ENCODE peak calls at places on chromosomes 7 and 10, in five cellular contexts. One of them, this sample, is unnamed.

GRCh38 chr7:40673285-40673684 is 538.5 kb downstream of the SUGCT start:
- DNase-seq in suprapubic skin: no peak
- DNase-seq in tibial nerve: no peak
- DNase-seq in A549: no peak
- DNase-seq in transverse colon: no peak
- DNase-seq in this sample: no peak

GRCh38 chr7:106050002-106050742 is 61.9 kb downstream of the SYPL1 start:
- DNase-seq in tibial nerve: peak
- DNase-seq in suprapubic skin: no peak
- DNase-seq in A549: no peak
- DNase-seq in transverse colon: no peak
- DNase-seq in this sample: no peak

GRCh38 chr7:674454-675410 is 51.8 kb upstream of the DNAAF5 start:
- DNase-seq in suprapubic skin: no peak
- DNase-seq in A549: no peak
- DNase-seq in tibial nerve: no peak
- DNase-seq in transverse colon: peak
- DNase-seq in this sample: no peak

GRCh38 chr7:131104611-131105293 is 222.9 kb upstream of the MKLN1 start:
- DNase-seq in tibial nerve: no peak
- DNase-seq in suprapubic skin: no peak
- DNase-seq in A549: no peak
- DNase-seq in transverse colon: no peak
- DNase-seq in this sample: no peak

GRCh38 chr10:86349474-86349873 is 17.1 kb downstream of the GRID1 start:
- DNase-seq in transverse colon: no peak
- DNase-seq in suprapubic skin: no peak
- DNase-seq in tibial nerve: no peak
- DNase-seq in A549: peak
- DNase-seq in this sample: no peak

GRCh38 chr10:96828609-96829008 is 3.5 kb upstream of the LCOR start:
- DNase-seq in tibial nerve: no peak
- DNase-seq in suprapubic skin: no peak
- DNase-seq in transverse colon: no peak
- DNase-seq in A549: no peak
- DNase-seq in this sample: no peak

GRCh38 chr7:24573554-24574338 is 494 bp downstream of the PALS2 start:
- DNase-seq in suprapubic skin: peak
- DNase-seq in tibial nerve: peak
- DNase-seq in A549: peak
- DNase-seq in transverse colon: peak
- DNase-seq in this sample: peak

GRCh38 chr7:44275146-44275545 is 50.2 kb downstream of the CAMK2B start:
- DNase-seq in suprapubic skin: no peak
- DNase-seq in tibial nerve: no peak
- DNase-seq in transverse colon: no peak
- DNase-seq in A549: no peak
- DNase-seq in this sample: no peak

GRCh38 chr7:8064828-8065227 is 96.2 kb downstream of the GLCCI1 start:
- DNase-seq in tibial nerve: no peak
- DNase-seq in transverse colon: no peak
- DNase-seq in A549: no peak
- DNase-seq in suprapubic skin: no peak
- DNase-seq in this sample: no peak

GRCh38 chr7:105924950-105925349 is 38.1 kb upstream of the CDHR3 start:
- DNase-seq in tibial nerve: no peak
- DNase-seq in transverse colon: no peak
- DNase-seq in suprapubic skin: no peak
- DNase-seq in A549: no peak
- DNase-seq in this sample: no peak

GRCh38 chr7:134925766-134926165 is 60.5 kb upstream of the AGBL3 start:
- DNase-seq in A549: no peak
- DNase-seq in transverse colon: no peak
- DNase-seq in suprapubic skin: no peak
- DNase-seq in tibial nerve: no peak
- DNase-seq in this sample: no peak

GRCh38 chr10:74991435-74991834 is 120.0 kb upstream of the SAMD8 start:
- DNase-seq in A549: peak
- DNase-seq in suprapubic skin: no peak
- DNase-seq in transverse colon: no peak
- DNase-seq in tibial nerve: no peak
- DNase-seq in this sample: no peak

GRCh38 chr10:101803511-101803910 is 14.7 kb downstream of the OGA start:
- DNase-seq in transverse colon: no peak
- DNase-seq in tibial nerve: no peak
- DNase-seq in suprapubic skin: no peak
- DNase-seq in A549: no peak
- DNase-seq in this sample: no peak

GRCh38 chr7:123999698-124000097 is 33.2 kb downstream of the TMEM229A start:
- DNase-seq in suprapubic skin: no peak
- DNase-seq in A549: no peak
- DNase-seq in transverse colon: no peak
- DNase-seq in tibial nerve: no peak
- DNase-seq in this sample: no peak

GRCh38 chr10:79397575-79398303 is 47.7 kb downstream of the ZCCHC24 start:
- DNase-seq in A549: no peak
- DNase-seq in suprapubic skin: no peak
- DNase-seq in tibial nerve: no peak
- DNase-seq in transverse colon: no peak
- DNase-seq in this sample: no peak

GRCh38 chr7:23333671-23334246 is 34.6 kb downstream of the MALSU1 start:
- DNase-seq in tibial nerve: peak
- DNase-seq in transverse colon: no peak
- DNase-seq in A549: peak
- DNase-seq in suprapubic skin: no peak
- DNase-seq in this sample: no peak

GRCh38 chr10:125868372-125868975 is 12.6 kb downstream of the DHX32 start:
- DNase-seq in suprapubic skin: no peak
- DNase-seq in tibial nerve: peak
- DNase-seq in A549: peak
- DNase-seq in transverse colon: peak
- DNase-seq in this sample: no peak

GRCh38 chr10:96275685-96276418 is 4.5 kb upstream of the BLNK start:
- DNase-seq in transverse colon: peak
- DNase-seq in tibial nerve: no peak
- DNase-seq in suprapubic skin: no peak
- DNase-seq in A549: no peak
- DNase-seq in this sample: peak

GRCh38 chr10:98391578-98391991 is 23.4 kb downstream of the PYROXD2 start:
- DNase-seq in tibial nerve: peak
- DNase-seq in suprapubic skin: no peak
- DNase-seq in transverse colon: no peak
- DNase-seq in A549: no peak
- DNase-seq in this sample: no peak

GRCh38 chr7:26639111-26639510 is 225.3 kb downstream of the SKAP2 start:
- DNase-seq in transverse colon: no peak
- DNase-seq in A549: no peak
- DNase-seq in suprapubic skin: no peak
- DNase-seq in tibial nerve: no peak
- DNase-seq in this sample: no peak

GRCh38 chr7:2518101-2518500 is 1.5 kb upstream of the LFNG start:
- DNase-seq in A549: no peak
- DNase-seq in suprapubic skin: no peak
- DNase-seq in tibial nerve: no peak
- DNase-seq in transverse colon: peak
- DNase-seq in this sample: no peak

GRCh38 chr10:104146871-104147270 is 24.9 kb downstream of the SFR1 start:
- DNase-seq in transverse colon: no peak
- DNase-seq in suprapubic skin: no peak
- DNase-seq in A549: no peak
- DNase-seq in tibial nerve: no peak
- DNase-seq in this sample: no peak

GRCh38 chr7:6170571-6171531 is 101.6 kb downstream of the CYTH3 start:
- DNase-seq in A549: no peak
- DNase-seq in tibial nerve: no peak
- DNase-seq in suprapubic skin: no peak
- DNase-seq in transverse colon: no peak
- DNase-seq in this sample: no peak

GRCh38 chr10:77926566-77927342 is at the start of gene DLG5:
- DNase-seq in A549: no peak
- DNase-seq in suprapubic skin: peak
- DNase-seq in tibial nerve: peak
- DNase-seq in transverse colon: peak
- DNase-seq in this sample: peak
- TF ChIP-seq POLR2A in A549: peak
- TF ChIP-seq POLR2A in suprapubic skin: no peak
- TF ChIP-seq POLR2A in tibial nerve: peak
- TF ChIP-seq POLR2A in transverse colon: no peak
- TF ChIP-seq POLR2A in this sample: no peak

GRCh38 chr10:21724020-21724589 is 190.1 kb downstream of the MLLT10 start:
- DNase-seq in suprapubic skin: no peak
- DNase-seq in transverse colon: no peak
- DNase-seq in tibial nerve: no peak
- DNase-seq in A549: no peak
- DNase-seq in this sample: no peak

GRCh38 chr10:21721000-21721670 is 187.1 kb downstream of the MLLT10 start:
- DNase-seq in suprapubic skin: no peak
- DNase-seq in tibial nerve: no peak
- DNase-seq in transverse colon: no peak
- DNase-seq in A549: no peak
- DNase-seq in this sample: no peak

GRCh38 chr10:21722209-21722608 is 188.2 kb downstream of the MLLT10 start:
- DNase-seq in A549: no peak
- DNase-seq in tibial nerve: no peak
- DNase-seq in transverse colon: no peak
- DNase-seq in suprapubic skin: no peak
- DNase-seq in this sample: no peak

GRCh38 chr10:21719502-21719901 is 185.5 kb downstream of the MLLT10 start:
- DNase-seq in tibial nerve: no peak
- DNase-seq in suprapubic skin: no peak
- DNase-seq in A549: no peak
- DNase-seq in transverse colon: no peak
- DNase-seq in this sample: no peak

GRCh38 chr10:21720090-21720489 is 186.1 kb downstream of the MLLT10 start:
- DNase-seq in A549: no peak
- DNase-seq in tibial nerve: no peak
- DNase-seq in suprapubic skin: no peak
- DNase-seq in transverse colon: no peak
- DNase-seq in this sample: no peak
- TF ChIP-seq EP300 in A549: no peak
- TF ChIP-seq EP300 in tibial nerve: no peak
- TF ChIP-seq EP300 in suprapubic skin: no peak
- TF ChIP-seq EP300 in transverse colon: no peak
- TF ChIP-seq EP300 in this sample: no peak

GRCh38 chr7:55476071-55476803 is 96.1 kb downstream of the VOPP1 start:
- DNase-seq in tibial nerve: no peak
- DNase-seq in suprapubic skin: no peak
- DNase-seq in transverse colon: no peak
- DNase-seq in A549: no peak
- DNase-seq in this sample: no peak
- H3K27ac ChIP-seq in tibial nerve: peak
- H3K27ac ChIP-seq in suprapubic skin: no peak
- H3K27ac ChIP-seq in transverse colon: no peak
- H3K27ac ChIP-seq in A549: no peak
- H3K27ac ChIP-seq in this sample: no peak

DNA sequence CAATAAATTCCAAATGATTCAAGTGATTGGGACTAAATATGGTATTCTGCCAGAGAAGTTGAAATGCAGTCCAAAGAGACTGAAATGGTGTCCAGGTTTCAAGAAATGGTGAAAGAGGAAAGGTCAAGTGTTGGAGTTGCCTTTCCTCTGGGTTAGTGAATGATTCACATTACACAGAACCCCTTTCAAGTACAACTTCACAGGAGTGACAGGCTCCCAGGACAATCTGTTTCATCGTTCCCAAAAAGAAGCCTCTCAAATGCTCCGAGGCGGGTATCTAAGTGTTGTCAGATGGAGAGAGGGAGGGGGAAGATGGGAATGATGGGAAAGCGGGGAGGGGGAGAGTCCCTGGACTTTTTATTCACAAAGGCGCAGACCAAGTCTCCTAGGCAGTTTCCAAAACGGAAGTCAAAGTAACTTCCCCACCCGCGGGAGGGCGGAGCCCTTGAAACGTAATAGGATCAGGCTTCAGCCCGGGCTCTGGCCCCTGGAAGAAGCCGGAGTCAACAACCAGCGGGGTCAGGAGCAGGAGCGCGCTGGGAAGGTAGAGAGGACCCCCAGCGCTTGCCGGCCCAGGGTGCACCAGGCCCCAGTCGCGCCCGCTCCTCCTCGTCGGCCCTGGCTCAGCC is 743 bp downstream of the SLC25A13 start:
- DNase-seq in suprapubic skin: peak
- DNase-seq in tibial nerve: peak
- DNase-seq in transverse colon: peak
- DNase-seq in A549: peak
- DNase-seq in this sample: peak
- TF ChIP-seq POLR2A in suprapubic skin: no peak
- TF ChIP-seq POLR2A in tibial nerve: peak
- TF ChIP-seq POLR2A in transverse colon: peak
- TF ChIP-seq POLR2A in A549: peak
- TF ChIP-seq POLR2A in this sample: no peak

DNA sequence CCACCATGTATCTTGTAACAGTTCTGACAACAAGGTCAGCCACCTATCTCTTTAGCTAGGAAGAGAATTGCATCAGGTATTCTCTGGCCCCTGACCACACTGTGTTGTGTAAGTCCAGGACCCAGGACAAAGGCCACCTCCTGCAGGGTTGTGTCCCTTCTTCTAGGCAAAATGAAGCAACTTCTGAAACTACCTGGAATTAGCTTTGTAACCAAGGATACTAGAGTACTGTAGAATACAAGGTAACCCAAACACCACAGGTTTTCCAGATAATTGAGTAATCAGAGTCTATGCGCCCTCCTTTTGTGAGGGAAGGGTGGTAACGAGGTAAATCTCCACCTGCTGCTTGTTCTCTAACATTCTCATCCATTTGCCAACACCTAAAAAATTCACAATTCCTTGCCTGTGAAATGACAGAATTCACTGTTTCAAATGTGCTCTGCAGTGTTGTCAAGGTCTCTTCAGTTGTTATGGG is 51.7 kb downstream of the SGMS1 start:
- DNase-seq in tibial nerve: no peak
- DNase-seq in transverse colon: no peak
- DNase-seq in A549: no peak
- DNase-seq in suprapubic skin: no peak
- DNase-seq in this sample: no peak
- TF ChIP-seq EP300 in tibial nerve: no peak
- TF ChIP-seq EP300 in transverse colon: no peak
- TF ChIP-seq EP300 in A549: no peak
- TF ChIP-seq EP300 in suprapubic skin: no peak
- TF ChIP-seq EP300 in this sample: no peak